ENCODE peak calls at places on chromosome 22, in four cellular contexts. One of them, this sample, is unnamed.

GRCh38 chr22:45225732-45226560 is 14.7 kb downstream of the KIAA0930 start:
- DNase-seq in heart right ventricle: no peak
- DNase-seq in GM23248: peak; percentile 72
- DNase-seq in kidney epithelial cell: no peak
- DNase-seq in this sample: no peak

GRCh38 chr22:38504731-38505594 is 1.1 kb downstream of the DDX17 start:
- DNase-seq in GM23248: peak; percentile 74
- DNase-seq in kidney epithelial cell: no peak
- DNase-seq in heart right ventricle: peak; percentile 47
- DNase-seq in this sample: no peak

GRCh38 chr22:43466710-43467109 is 54.9 kb downstream of the MPPED1 start:
- DNase-seq in heart right ventricle: no peak
- DNase-seq in kidney epithelial cell: no peak
- DNase-seq in GM23248: no peak
- DNase-seq in this sample: no peak

GRCh38 chr22:18110194-18110943 is at the start of gene TUBA8:
- DNase-seq in GM23248: peak; percentile 75
- DNase-seq in heart right ventricle: peak; percentile 59
- DNase-seq in kidney epithelial cell: no peak
- DNase-seq in this sample: no peak

GRCh38 chr22:41910599-41911291 is 4.1 kb downstream of the SHISA8 start:
- DNase-seq in kidney epithelial cell: no peak
- DNase-seq in heart right ventricle: peak; percentile 63
- DNase-seq in GM23248: peak; percentile 67
- DNase-seq in this sample: no peak

GRCh38 chr22:30205281-30206115 is 41.1 kb downstream of the LIF start:
- DNase-seq in heart right ventricle: peak; percentile 52
- DNase-seq in GM23248: peak; percentile 97
- DNase-seq in kidney epithelial cell: peak; percentile 90
- DNase-seq in this sample: peak; percentile 90

GRCh38 chr22:27150530-27150909 is 493.1 kb downstream of the MIAT start:
- DNase-seq in GM23248: peak; percentile 47
- DNase-seq in kidney epithelial cell: no peak
- DNase-seq in heart right ventricle: no peak
- DNase-seq in this sample: no peak

GRCh38 chr22:41092023-41092817 is at the start of gene EP300:
- DNase-seq in GM23248: peak; percentile 85
- DNase-seq in kidney epithelial cell: peak; percentile 14
- DNase-seq in heart right ventricle: peak; percentile 84
- DNase-seq in this sample: peak; percentile 19

GRCh38 chr22:21803859-21804258 is 63.6 kb downstream of the MAPK1 start:
- DNase-seq in GM23248: no peak
- DNase-seq in heart right ventricle: no peak
- DNase-seq in kidney epithelial cell: no peak
- DNase-seq in this sample: no peak

GRCh38 chr22:24088796-24089195 is 77.7 kb downstream of the CABIN1 start:
- DNase-seq in GM23248: peak; percentile 33
- DNase-seq in heart right ventricle: no peak
- DNase-seq in kidney epithelial cell: no peak
- DNase-seq in this sample: no peak

GRCh38 chr22:41350087-41350486 is 31.7 kb upstream of the TEF start:
- DNase-seq in kidney epithelial cell: no peak
- DNase-seq in GM23248: peak; percentile 12
- DNase-seq in heart right ventricle: no peak
- DNase-seq in this sample: no peak

GRCh38 chr22:43941449-43941848 is 13.8 kb upstream of the SAMM50 start:
- DNase-seq in GM23248: no peak
- DNase-seq in heart right ventricle: no peak
- DNase-seq in kidney epithelial cell: no peak
- DNase-seq in this sample: no peak

GRCh38 chr22:38187413-38188212 is 6.0 kb upstream of the PLA2G6 start:
- DNase-seq in kidney epithelial cell: no peak
- DNase-seq in GM23248: no peak
- DNase-seq in heart right ventricle: no peak
- DNase-seq in this sample: no peak

GRCh38 chr22:17434856-17435255 is 65.6 kb downstream of the CECR2 start:
- DNase-seq in heart right ventricle: no peak
- DNase-seq in GM23248: no peak
- DNase-seq in kidney epithelial cell: no peak
- DNase-seq in this sample: no peak

GRCh38 chr22:36343070-36343719 is 44.6 kb downstream of the MYH9 start:
- DNase-seq in kidney epithelial cell: no peak
- DNase-seq in GM23248: no peak
- DNase-seq in heart right ventricle: no peak
- DNase-seq in this sample: no peak

GRCh38 chr22:17086301-17086700 is 1.5 kb downstream of the IL17RA start:
- DNase-seq in heart right ventricle: no peak
- DNase-seq in kidney epithelial cell: no peak
- DNase-seq in GM23248: peak; percentile 23
- DNase-seq in this sample: no peak

GRCh38 chr22:44645531-44645930 is 56.5 kb upstream of the PRR5 start:
- DNase-seq in heart right ventricle: no peak
- DNase-seq in kidney epithelial cell: no peak
- DNase-seq in GM23248: no peak
- DNase-seq in this sample: no peak

GRCh38 chr22:44738347-44738715 is 14.0 kb upstream of the ARHGAP8 start:
- DNase-seq in heart right ventricle: no peak
- DNase-seq in GM23248: peak; percentile 56
- DNase-seq in kidney epithelial cell: no peak
- DNase-seq in this sample: no peak

GRCh38 chr22:38638734-38639133 is 17.5 kb downstream of the FAM227A start:
- DNase-seq in GM23248: no peak
- DNase-seq in kidney epithelial cell: no peak
- DNase-seq in heart right ventricle: no peak
- DNase-seq in this sample: no peak

GRCh38 chr22:27488456-27489224 is 312.9 kb downstream of the MN1 start:
- DNase-seq in GM23248: peak; percentile 21
- DNase-seq in heart right ventricle: no peak
- DNase-seq in kidney epithelial cell: no peak
- DNase-seq in this sample: no peak

GRCh38 chr22:21693333-21693998 is 27.7 kb downstream of the PPIL2 start:
- DNase-seq in GM23248: no peak
- DNase-seq in kidney epithelial cell: no peak
- DNase-seq in heart right ventricle: no peak
- DNase-seq in this sample: no peak

GRCh38 chr22:44385781-44386180 is 73.0 kb upstream of the SHISAL1 start:
- DNase-seq in GM23248: no peak
- DNase-seq in kidney epithelial cell: no peak
- DNase-seq in heart right ventricle: no peak
- DNase-seq in this sample: no peak

GRCh38 chr22:31211504-31211861 is 615 bp upstream of the LIMK2 start:
- DNase-seq in GM23248: no peak
- DNase-seq in heart right ventricle: no peak
- DNase-seq in kidney epithelial cell: no peak
- DNase-seq in this sample: no peak

GRCh38 chr22:31212783-31213626 is 907 bp downstream of the LIMK2 start:
- DNase-seq in kidney epithelial cell: no peak
- DNase-seq in heart right ventricle: no peak
- DNase-seq in GM23248: peak; percentile 14
- DNase-seq in this sample: no peak

GRCh38 chr22:31215018-31215535 is 3.0 kb downstream of the LIMK2 start:
- DNase-seq in GM23248: no peak
- DNase-seq in kidney epithelial cell: no peak
- DNase-seq in heart right ventricle: no peak
- DNase-seq in this sample: no peak

GRCh38 chr22:31210830-31211503 is 1.1 kb upstream of the LIMK2 start:
- DNase-seq in kidney epithelial cell: no peak
- DNase-seq in GM23248: no peak
- DNase-seq in heart right ventricle: no peak
- DNase-seq in this sample: no peak

DNA sequence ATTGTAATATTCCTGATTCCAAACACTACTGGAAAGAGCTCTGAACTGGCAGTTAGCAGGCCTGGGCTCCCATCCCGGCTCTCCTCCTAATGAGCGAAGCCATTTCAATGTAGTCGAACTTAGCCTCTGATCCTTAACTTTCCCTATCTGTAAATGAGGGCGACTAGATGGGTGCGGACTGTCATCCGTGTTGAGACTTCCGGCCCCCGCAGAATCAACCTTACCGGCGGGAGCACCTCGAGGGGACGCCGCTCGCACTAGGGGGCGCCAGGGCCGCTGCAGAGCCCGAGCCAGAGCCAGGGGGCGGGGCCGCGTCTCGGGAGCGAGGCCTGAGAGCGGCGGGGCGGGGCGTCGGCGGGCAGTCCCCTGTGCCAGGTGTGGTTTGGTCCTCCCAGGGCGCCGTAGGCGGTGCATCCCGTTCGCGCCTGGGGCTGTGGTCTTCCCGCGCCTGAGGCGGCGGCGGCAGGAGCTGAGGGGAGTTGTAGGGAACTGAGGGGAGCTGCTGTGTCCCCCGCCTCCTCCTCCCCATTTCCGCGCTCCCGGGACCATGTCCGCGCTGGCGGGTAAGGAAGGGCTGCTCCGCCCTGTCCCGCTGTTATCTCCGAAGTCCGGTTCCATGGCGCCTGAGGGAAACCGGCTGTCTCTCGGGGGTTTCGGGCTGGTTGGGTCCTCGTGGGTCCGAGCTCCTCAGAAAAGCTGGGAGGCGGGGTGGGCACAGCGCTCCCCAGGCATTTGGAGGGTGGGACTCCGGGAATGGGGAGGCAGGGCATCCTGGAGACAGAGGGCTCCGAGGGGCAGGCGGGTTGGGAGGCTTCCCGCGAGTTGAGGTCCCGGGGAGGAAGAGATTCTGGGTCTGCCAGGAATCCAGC is at the start of gene LIMK2:
- DNase-seq in kidney epithelial cell: no peak
- DNase-seq in GM23248: peak; percentile 95
- DNase-seq in heart right ventricle: peak; percentile 96
- DNase-seq in this sample: no peak
- H3K4me3 ChIP-seq in kidney epithelial cell: peak within 1 kb of the TSS; percentile 95
- H3K4me3 ChIP-seq in GM23248: peak within 1 kb of the TSS; percentile 95
- H3K4me3 ChIP-seq in heart right ventricle: peak within 1 kb of the TSS; percentile 89
- H3K4me3 ChIP-seq in this sample: peak within 1 kb of the TSS; percentile 79

GRCh38 chr22:28978863-28979799 is 82.5 kb downstream of the C22orf31 start:
- DNase-seq in kidney epithelial cell: no peak
- DNase-seq in heart right ventricle: no peak
- DNase-seq in GM23248: no peak
- DNase-seq in this sample: no peak

GRCh38 chr22:28978158-28978557 is 83.5 kb downstream of the C22orf31 start:
- DNase-seq in kidney epithelial cell: no peak
- DNase-seq in heart right ventricle: no peak
- DNase-seq in GM23248: peak; percentile 75
- DNase-seq in this sample: no peak

GRCh38 chr22:28977050-28977449 is 84.6 kb downstream of the C22orf31 start:
- DNase-seq in kidney epithelial cell: no peak
- DNase-seq in heart right ventricle: no peak
- DNase-seq in GM23248: no peak
- DNase-seq in this sample: no peak

GRCh38 chr22:28977481-28977971 is 84.1 kb downstream of the C22orf31 start:
- DNase-seq in heart right ventricle: no peak
- DNase-seq in GM23248: peak; percentile 25
- DNase-seq in kidney epithelial cell: no peak
- DNase-seq in this sample: no peak

DNA sequence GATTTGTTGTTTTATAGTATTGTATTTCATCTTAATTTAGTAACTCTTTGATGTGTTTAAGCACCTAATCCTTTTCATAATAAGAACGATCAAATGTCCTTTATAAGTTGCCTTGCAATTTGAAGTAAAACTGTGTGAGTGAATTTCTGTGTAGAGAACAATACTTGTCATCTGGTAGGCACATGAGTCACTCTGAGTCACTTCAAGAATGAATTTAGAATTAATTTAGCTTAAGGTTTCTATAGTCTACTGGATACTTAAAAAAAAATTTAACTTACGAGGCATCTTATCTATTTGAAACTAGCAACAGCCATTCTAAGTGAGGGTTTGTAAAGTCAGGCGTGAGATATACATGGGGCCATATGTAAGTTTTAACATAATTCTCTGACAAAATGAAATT is 85.0 kb downstream of the C22orf31 start:
- DNase-seq in heart right ventricle: no peak
- DNase-seq in kidney epithelial cell: peak; percentile 73
- DNase-seq in GM23248: peak; percentile 90
- DNase-seq in this sample: peak; percentile 33
- H3K4me3 ChIP-seq in heart right ventricle: no peak overlapping the region
- H3K4me3 ChIP-seq in kidney epithelial cell: no peak overlapping the region
- H3K4me3 ChIP-seq in GM23248: no peak overlapping the region
- H3K4me3 ChIP-seq in this sample: peak overlapping the region; percentile 28

DNA sequence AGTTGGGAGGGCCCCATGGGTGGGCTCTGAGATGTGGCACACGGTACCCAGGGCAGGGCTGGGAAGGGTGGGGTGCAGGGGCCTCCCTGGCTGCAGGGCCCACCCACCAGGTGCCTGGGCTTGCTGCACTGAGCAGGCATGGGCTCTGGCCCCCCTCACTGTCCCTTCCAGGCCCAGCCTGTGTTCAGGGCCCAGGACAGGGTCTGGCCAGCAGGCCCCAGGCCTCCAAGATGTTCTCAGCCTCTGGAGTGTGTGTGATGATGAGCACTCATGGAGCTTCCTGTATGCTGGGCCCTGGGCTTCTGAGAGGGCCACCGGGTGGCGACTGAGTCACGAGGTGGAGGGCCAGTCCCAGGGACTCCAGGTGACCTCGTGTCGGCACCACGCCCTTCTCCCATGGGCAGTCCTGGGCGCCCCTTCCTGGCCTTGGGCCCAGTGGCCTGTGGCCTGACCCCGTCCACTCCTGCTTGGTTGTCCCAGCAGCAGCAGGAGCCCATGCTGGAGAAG is 55.9 kb upstream of the CCDC188 start:
- DNase-seq in kidney epithelial cell: no peak
- DNase-seq in GM23248: peak; percentile 60
- DNase-seq in heart right ventricle: no peak
- DNase-seq in this sample: no peak
- H3K4me3 ChIP-seq in kidney epithelial cell: peak overlapping the region; percentile 41
- H3K4me3 ChIP-seq in GM23248: peak overlapping the region; percentile 95
- H3K4me3 ChIP-seq in heart right ventricle: peak overlapping the region; percentile 65
- H3K4me3 ChIP-seq in this sample: peak overlapping the region; percentile 55

DNA sequence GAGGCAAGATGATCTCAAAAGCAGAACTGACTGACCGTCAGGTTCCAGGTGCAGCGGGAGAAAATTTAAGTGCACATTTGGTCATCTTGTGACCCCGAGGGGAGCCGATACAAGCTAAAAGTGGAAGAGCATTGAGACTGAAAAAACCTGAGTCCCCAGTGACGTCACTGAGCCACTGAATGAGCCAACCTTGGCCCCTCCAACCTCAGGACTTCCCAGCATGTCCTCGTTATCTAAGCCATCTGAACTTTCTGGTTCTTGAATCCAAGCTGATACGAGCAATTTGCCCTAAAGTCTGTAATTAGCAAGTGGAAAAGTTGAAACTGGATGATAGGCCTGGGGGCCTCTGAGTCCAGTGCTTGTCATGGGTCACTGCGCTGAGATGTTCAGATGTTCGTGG is 51.1 kb upstream of the ISX start:
- DNase-seq in kidney epithelial cell: no peak
- DNase-seq in GM23248: no peak
- DNase-seq in heart right ventricle: no peak
- DNase-seq in this sample: no peak
- H3K4me3 ChIP-seq in kidney epithelial cell: no peak overlapping the region
- H3K4me3 ChIP-seq in GM23248: no peak overlapping the region
- H3K4me3 ChIP-seq in heart right ventricle: no peak overlapping the region
- H3K4me3 ChIP-seq in this sample: no peak overlapping the region

This sample was measured in AG04449.